ENCODE peak calls at places on chromosomes 6 and 20, in four cellular contexts. A is SK-N-SH, N is left lung, J is dermis microvascular lymphatic vessel endothelial cell. I is an unnamed sample.

GRCh38 chr20:62617711-62618483 is 24.4 kb upstream of the SLCO4A1 start:
- DNase-seq in N (peak; percentile 94), J (peak; percentile 65), A (no peak), I (no peak)

GRCh38 chr20:58019850-58020625 is 208.4 kb downstream of the ANKRD60 start:
- DNase-seq in J (no peak), N (no peak), A (no peak), I (no peak)

GRCh38 chr20:23419995-23420901 is 1.0 kb downstream of the NAPB start:
- DNase-seq in J (peak; percentile 61), N (peak; percentile 87), A (peak; percentile 60), I (no peak)

GRCh38 chr6:11213305-11214106 is 19.0 kb downstream of the NEDD9 start:
- DNase-seq in N (no peak), J (peak; percentile 73), A (no peak), I (no peak)

GRCh38 chr6:15254074-15254975 is 8.5 kb downstream of the JARID2 start:
- DNase-seq in A (no peak), J (peak; percentile 41), N (no peak), I (no peak)

GRCh38 chr6:11043552-11043960 is 549 bp downstream of the ELOVL2 start:
- DNase-seq in A (no peak), N (no peak), J (no peak), I (no peak)

GRCh38 chr6:150881911-150882481 is 16.5 kb downstream of the MTHFD1L start:
- DNase-seq in N (no peak), J (peak; percentile 99), A (peak; percentile 67), I (peak; percentile 99)

GRCh38 chr6:10271982-10272381 is 142.9 kb downstream of the TFAP2A start:
- DNase-seq in J (no peak), A (no peak), N (no peak), I (no peak)

GRCh38 chr20:25574411-25574810 is 10.9 kb downstream of the NINL start:
- DNase-seq in N (no peak), A (peak; percentile 46), J (peak; percentile 44), I (no peak)

GRCh38 chr6:131103296-131103695 is 32.0 kb upstream of the AKAP7 start:
- DNase-seq in N (no peak), A (no peak), J (no peak), I (no peak)

GRCh38 chr6:110359554-110359953 is 1.4 kb upstream of the METTL24 start:
- DNase-seq in A (no peak), N (no peak), J (no peak), I (no peak)

GRCh38 chr20:33015700-33016580 is 8.4 kb downstream of the BPIFB2 start:
- DNase-seq in A (no peak), N (no peak), J (no peak), I (no peak)

GRCh38 chr6:24052632-24053031 is 73.4 kb upstream of the NRSN1 start:
- DNase-seq in A (no peak), J (no peak), N (no peak), I (no peak)

GRCh38 chr6:150865406-150866146 is at the start of gene MTHFD1L:
- DNase-seq in N (peak; percentile 94), J (peak; percentile 87), A (peak; percentile 93), I (no peak)

GRCh38 chr6:15460110-15460727 is 202.6 kb downstream of the DTNBP1 start:
- DNase-seq in J (no peak), A (no peak), N (no peak), I (no peak)

GRCh38 chr20:46704714-46705377 is 4.6 kb upstream of the SLC2A10 start:
- DNase-seq in J (no peak), N (no peak), A (no peak), I (no peak)

GRCh38 chr20:2840967-2841531 is 504 bp downstream of the VPS16 start:
- DNase-seq in J (peak; percentile 75), A (peak; percentile 85), N (peak; percentile 87), I (no peak)

GRCh38 chr6:138502546-138502945 is 3.3 kb upstream of the NHSL1 start:
- DNase-seq in J (no peak), A (no peak), N (no peak), I (no peak)

GRCh38 chr6:125835221-125835744 is 44.5 kb downstream of the NCOA7 start:
- DNase-seq in J (peak; percentile 63), A (no peak), N (no peak), I (peak; percentile 62)

GRCh38 chr6:25963426-25964123 is 973 bp downstream of the TRIM38 start:
- DNase-seq in A (no peak), N (no peak), J (no peak), I (no peak)

GRCh38 chr6:95133578-95133977 is 443.8 kb upstream of the MANEA start:
- DNase-seq in N (no peak), A (no peak), J (no peak), I (no peak)

GRCh38 chr6:56649782-56650181 is 7.1 kb upstream of the DST start:
- DNase-seq in N (no peak), J (no peak), A (no peak), I (no peak)

GRCh38 chr6:912871-913663 is 220.1 kb upstream of the EXOC2 start:
- DNase-seq in N (no peak), J (no peak), A (no peak), I (no peak)

GRCh38 chr6:84119277-84119676 is 85.7 kb downstream of the MRAP2 start:
- DNase-seq in J (no peak), A (no peak), N (no peak), I (no peak)

GRCh38 chr6:148548065-148548748 is 198.6 kb upstream of the UST start:
- DNase-seq in N (no peak), J (no peak), A (no peak), I (no peak)

GRCh38 chr20:38272398-38272797 is 11.9 kb upstream of the KIAA1755 start:
- DNase-seq in N (no peak), A (no peak), J (peak; percentile 43), I (no peak)

GRCh38 chr6:10412165-10412947 is 2.5 kb downstream of the TFAP2A start:
- DNase-seq in A (peak; percentile 61), N (peak; percentile 81), J (peak; percentile 15), I (no peak)

GRCh38 chr20:8129211-8129986 is 2.7 kb upstream of the PLCB1 start:
- DNase-seq in N (no peak), J (no peak), A (no peak), I (no peak)

GRCh38 chr20:36092424-36093024 is 62.0 kb upstream of the EPB41L1 start:
- DNase-seq in A (peak; percentile 85), J (peak; percentile 50), N (peak; percentile 86), I (no peak)

GRCh38 chr6:24780206-24780605 is 5.5 kb downstream of the GMNN start:
- DNase-seq in J (no peak), A (no peak), N (no peak), I (no peak)

GRCh38 chr6:159104163-159104885 is 59.5 kb upstream of the TAGAP start:
- DNase-seq in J (peak; percentile 53), A (peak; percentile 86), N (peak; percentile 94), I (no peak)

GRCh38 chr6:130513770-130514169 is 148.0 kb downstream of the TMEM200A start:
- DNase-seq in J (peak; percentile 13), N (no peak), A (no peak), I (no peak)

GRCh38 chr20:19460386-19460785 is 247.9 kb downstream of the SLC24A3 start:
- DNase-seq in A (no peak), N (no peak), J (no peak), I (no peak)

GRCh38 chr6:117206951-117207687 is 58.2 kb upstream of the VGLL2 start:
- DNase-seq in A (no peak), N (no peak), J (no peak), I (no peak)

GRCh38 chr6:90569223-90569622 is 17.6 kb downstream of the MAP3K7 start:
- DNase-seq in A (no peak), J (no peak), N (no peak), I (no peak)

GRCh38 chr6:46746691-46747090 is at the start of gene ANKRD66:
- DNase-seq in N (no peak), J (no peak), A (no peak), I (no peak)

GRCh38 chr6:168037856-168038255 is 40.4 kb downstream of the KIF25 start:
- DNase-seq in N (no peak), A (no peak), J (no peak), I (no peak)

GRCh38 chr6:160057080-160057479 is 64.5 kb upstream of the SLC22A1 start:
- DNase-seq in A (no peak), J (no peak), N (no peak), I (no peak)

GRCh38 chr6:43074847-43075741 is 1.0 kb upstream of the PTK7 start:
- DNase-seq in A (no peak), J (no peak), N (no peak), I (no peak)

I was measured in glomerular endothelial cell.